ENCODE peak calls at places on chromosomes 13 and 19, in nine cellular contexts. One of them, this sample, is unnamed.
A peak's percentile ranks its signal among the peaks of the same experiment; 100 is the strongest.

GRCh38 chr13:100089633-100090032 is 740 bp downstream of the PCCA start:
- DNase-seq in ascending aorta: no peak
- DNase-seq in small intestine: peak; percentile 41
- DNase-seq in psoas muscle: no peak
- DNase-seq in stomach: no peak
- DNase-seq in bronchial epithelial cell: peak; percentile 45
- DNase-seq in fibroblast of lung: peak; percentile 17
- DNase-seq in testis: no peak
- DNase-seq in tibial artery: no peak
- DNase-seq in this sample: peak; percentile 16

GRCh38 chr19:16000024-16000687 is 51.3 kb downstream of the OR10H4 start:
- DNase-seq in ascending aorta: no peak
- DNase-seq in small intestine: no peak
- DNase-seq in psoas muscle: no peak
- DNase-seq in stomach: no peak
- DNase-seq in bronchial epithelial cell: no peak
- DNase-seq in fibroblast of lung: no peak
- DNase-seq in testis: no peak
- DNase-seq in tibial artery: no peak
- DNase-seq in this sample: no peak

GRCh38 chr19:11652492-11652891 is 55.2 kb downstream of the ZNF627 start:
- DNase-seq in ascending aorta: no peak
- DNase-seq in small intestine: no peak
- DNase-seq in psoas muscle: no peak
- DNase-seq in stomach: no peak
- DNase-seq in bronchial epithelial cell: no peak
- DNase-seq in fibroblast of lung: no peak
- DNase-seq in testis: no peak
- DNase-seq in tibial artery: no peak
- DNase-seq in this sample: no peak

GRCh38 chr13:65724261-65724660 is 1505.9 kb downstream of the PCDH9 start:
- DNase-seq in ascending aorta: no peak
- DNase-seq in small intestine: no peak
- DNase-seq in psoas muscle: no peak
- DNase-seq in stomach: no peak
- DNase-seq in bronchial epithelial cell: no peak
- DNase-seq in fibroblast of lung: peak; percentile 74
- DNase-seq in testis: no peak
- DNase-seq in tibial artery: no peak
- DNase-seq in this sample: no peak

GRCh38 chr13:104937881-104938280 is 1597.6 kb downstream of the EFNB2 start:
- DNase-seq in ascending aorta: no peak
- DNase-seq in small intestine: no peak
- DNase-seq in psoas muscle: no peak
- DNase-seq in stomach: no peak
- DNase-seq in bronchial epithelial cell: no peak
- DNase-seq in fibroblast of lung: no peak
- DNase-seq in testis: no peak
- DNase-seq in tibial artery: no peak
- DNase-seq in this sample: no peak

GRCh38 chr19:16288544-16288943 is 36.1 kb upstream of the KLF2 start:
- DNase-seq in ascending aorta: no peak
- DNase-seq in small intestine: no peak
- DNase-seq in psoas muscle: no peak
- DNase-seq in stomach: no peak
- DNase-seq in bronchial epithelial cell: no peak
- DNase-seq in fibroblast of lung: peak; percentile 30
- DNase-seq in testis: no peak
- DNase-seq in tibial artery: no peak
- DNase-seq in this sample: no peak

GRCh38 chr19:40413291-40413994 is at the start of gene PRX:
- DNase-seq in ascending aorta: no peak
- DNase-seq in small intestine: no peak
- DNase-seq in psoas muscle: no peak
- DNase-seq in stomach: no peak
- DNase-seq in bronchial epithelial cell: no peak
- DNase-seq in fibroblast of lung: no peak
- DNase-seq in testis: no peak
- DNase-seq in tibial artery: no peak
- DNase-seq in this sample: no peak

GRCh38 chr13:93814658-93815057 is 588.1 kb downstream of the GPC6 start:
- DNase-seq in ascending aorta: no peak
- DNase-seq in small intestine: no peak
- DNase-seq in psoas muscle: no peak
- DNase-seq in stomach: no peak
- DNase-seq in bronchial epithelial cell: no peak
- DNase-seq in fibroblast of lung: no peak
- DNase-seq in testis: no peak
- DNase-seq in tibial artery: no peak
- DNase-seq in this sample: no peak

GRCh38 chr13:46160474-46161066 is 21.4 kb downstream of the LCP1 start:
- DNase-seq in ascending aorta: no peak
- DNase-seq in small intestine: peak; percentile 66
- DNase-seq in psoas muscle: no peak
- DNase-seq in stomach: no peak
- DNase-seq in bronchial epithelial cell: peak; percentile 56
- DNase-seq in fibroblast of lung: peak; percentile 72
- DNase-seq in testis: no peak
- DNase-seq in tibial artery: no peak
- DNase-seq in this sample: no peak

GRCh38 chr13:75788494-75788991 is 152.4 kb downstream of the LMO7 start:
- DNase-seq in ascending aorta: no peak
- DNase-seq in small intestine: peak; percentile 79
- DNase-seq in psoas muscle: peak; percentile 61
- DNase-seq in stomach: peak; percentile 52
- DNase-seq in bronchial epithelial cell: no peak
- DNase-seq in fibroblast of lung: peak; percentile 90
- DNase-seq in testis: no peak
- DNase-seq in tibial artery: no peak
- DNase-seq in this sample: no peak

GRCh38 chr13:104641309-104641708 is 1575.1 kb upstream of the SLC10A2 start:
- DNase-seq in ascending aorta: no peak
- DNase-seq in small intestine: peak; percentile 40
- DNase-seq in psoas muscle: no peak
- DNase-seq in stomach: no peak
- DNase-seq in bronchial epithelial cell: peak; percentile 2
- DNase-seq in fibroblast of lung: peak; percentile 60
- DNase-seq in testis: no peak
- DNase-seq in tibial artery: no peak
- DNase-seq in this sample: no peak

GRCh38 chr13:34570954-34571353 is 371.1 kb upstream of the NBEA start:
- DNase-seq in ascending aorta: no peak
- DNase-seq in small intestine: no peak
- DNase-seq in psoas muscle: no peak
- DNase-seq in stomach: no peak
- DNase-seq in bronchial epithelial cell: no peak
- DNase-seq in fibroblast of lung: no peak
- DNase-seq in testis: no peak
- DNase-seq in tibial artery: no peak
- DNase-seq in this sample: no peak

GRCh38 chr13:45231722-45232121 is 30.9 kb upstream of the KCTD4 start:
- DNase-seq in ascending aorta: no peak
- DNase-seq in small intestine: no peak
- DNase-seq in psoas muscle: no peak
- DNase-seq in stomach: no peak
- DNase-seq in bronchial epithelial cell: peak; percentile 57
- DNase-seq in fibroblast of lung: peak; percentile 54
- DNase-seq in testis: no peak
- DNase-seq in tibial artery: no peak
- DNase-seq in this sample: no peak

GRCh38 chr19:21838646-21839045 is 2.7 kb upstream of the ZNF43 start:
- DNase-seq in ascending aorta: no peak
- DNase-seq in small intestine: no peak
- DNase-seq in psoas muscle: no peak
- DNase-seq in stomach: no peak
- DNase-seq in bronchial epithelial cell: no peak
- DNase-seq in fibroblast of lung: no peak
- DNase-seq in testis: no peak
- DNase-seq in tibial artery: no peak
- DNase-seq in this sample: no peak

GRCh38 chr19:21843081-21843480 is 7.1 kb upstream of the ZNF43 start:
- DNase-seq in ascending aorta: no peak
- DNase-seq in small intestine: no peak
- DNase-seq in psoas muscle: no peak
- DNase-seq in stomach: no peak
- DNase-seq in bronchial epithelial cell: no peak
- DNase-seq in fibroblast of lung: no peak
- DNase-seq in testis: no peak
- DNase-seq in tibial artery: no peak
- DNase-seq in this sample: no peak

GRCh38 chr19:21841081-21841783 is 5.2 kb upstream of the ZNF43 start:
- DNase-seq in ascending aorta: no peak
- DNase-seq in small intestine: no peak
- DNase-seq in psoas muscle: no peak
- DNase-seq in stomach: no peak
- DNase-seq in bronchial epithelial cell: no peak
- DNase-seq in fibroblast of lung: no peak
- DNase-seq in testis: no peak
- DNase-seq in tibial artery: no peak
- DNase-seq in this sample: no peak

GRCh38 chr19:21841784-21842097 is 5.8 kb upstream of the ZNF43 start:
- DNase-seq in ascending aorta: no peak
- DNase-seq in small intestine: no peak
- DNase-seq in psoas muscle: no peak
- DNase-seq in stomach: no peak
- DNase-seq in bronchial epithelial cell: no peak
- DNase-seq in fibroblast of lung: no peak
- DNase-seq in testis: no peak
- DNase-seq in tibial artery: no peak
- DNase-seq in this sample: no peak

GRCh38 chr19:21839966-21840365 is 4.0 kb upstream of the ZNF43 start:
- DNase-seq in ascending aorta: no peak
- DNase-seq in small intestine: no peak
- DNase-seq in psoas muscle: no peak
- DNase-seq in stomach: no peak
- DNase-seq in bronchial epithelial cell: no peak
- DNase-seq in fibroblast of lung: no peak
- DNase-seq in testis: no peak
- DNase-seq in tibial artery: no peak
- DNase-seq in this sample: no peak
- H3K36me3 ChIP-seq in ascending aorta: peaks cover 23% of the 10 kb centered on the region
- H3K36me3 ChIP-seq in small intestine: peaks cover under 1% of the 10 kb centered on the region
- H3K36me3 ChIP-seq in psoas muscle: peaks cover 2% of the 10 kb centered on the region
- H3K36me3 ChIP-seq in stomach: peaks cover 57% of the 10 kb centered on the region
- H3K36me3 ChIP-seq in bronchial epithelial cell: peaks cover 4% of the 10 kb centered on the region
- H3K36me3 ChIP-seq in fibroblast of lung: peaks cover 10% of the 10 kb centered on the region
- H3K36me3 ChIP-seq in testis: no peaks in the 10 kb centered on the region
- H3K36me3 ChIP-seq in tibial artery: peaks cover 31% of the 10 kb centered on the region
- H3K36me3 ChIP-seq in this sample: peaks cover 7% of the 10 kb centered on the region

DNA sequence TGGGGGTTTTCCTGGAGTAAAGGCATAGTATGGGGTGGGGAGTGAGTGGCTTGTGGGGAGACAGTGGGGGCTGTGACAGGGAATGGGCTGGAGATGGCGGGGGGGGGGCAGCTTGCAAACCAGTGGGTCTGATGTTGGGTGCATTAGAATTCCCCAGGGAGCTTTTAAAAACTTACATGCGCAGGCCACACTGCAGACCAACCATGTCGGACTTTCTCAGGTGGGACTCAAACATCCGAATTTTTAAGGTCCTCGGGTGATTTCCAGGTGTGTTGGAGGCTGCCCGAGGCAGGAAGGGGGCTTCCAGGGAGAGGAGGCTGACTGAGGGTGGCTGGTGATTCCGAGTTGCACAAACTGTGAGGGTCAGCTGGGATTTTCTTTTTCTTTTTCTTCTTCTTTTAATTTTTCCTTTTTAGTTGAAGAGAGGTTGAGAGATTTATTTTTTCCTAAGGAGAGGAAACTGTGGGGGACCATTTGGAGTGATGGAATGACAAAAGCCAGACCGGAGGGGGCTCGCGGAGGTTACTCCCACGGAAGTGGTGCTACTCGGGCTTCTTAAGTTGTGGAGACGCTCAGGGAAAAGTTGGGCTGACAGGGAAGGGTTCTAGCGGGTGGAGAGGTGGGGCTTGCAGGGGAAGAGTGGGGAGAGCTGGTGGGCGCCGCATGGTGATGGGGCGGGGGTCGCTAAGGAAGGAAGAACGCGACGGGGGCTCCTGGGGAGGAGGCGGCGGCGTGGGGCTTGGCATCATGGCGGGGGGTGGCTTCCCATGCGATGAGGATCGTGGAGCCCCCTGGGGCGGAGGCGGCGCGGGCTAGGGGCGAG is 1.0 kb upstream of the CACNG8 start:
- DNase-seq in ascending aorta: no peak
- DNase-seq in small intestine: no peak
- DNase-seq in psoas muscle: no peak
- DNase-seq in stomach: no peak
- DNase-seq in bronchial epithelial cell: no peak
- DNase-seq in fibroblast of lung: no peak
- DNase-seq in testis: no peak
- DNase-seq in tibial artery: no peak
- DNase-seq in this sample: no peak
- H3K36me3 ChIP-seq in ascending aorta: no peaks in the 10 kb centered on the region
- H3K36me3 ChIP-seq in small intestine: no peaks in the 10 kb centered on the region
- H3K36me3 ChIP-seq in psoas muscle: no peaks in the 10 kb centered on the region
- H3K36me3 ChIP-seq in stomach: no peaks in the 10 kb centered on the region
- H3K36me3 ChIP-seq in bronchial epithelial cell: no peaks in the 10 kb centered on the region
- H3K36me3 ChIP-seq in fibroblast of lung: no peaks in the 10 kb centered on the region
- H3K36me3 ChIP-seq in testis: no peaks in the 10 kb centered on the region
- H3K36me3 ChIP-seq in tibial artery: no peaks in the 10 kb centered on the region
- H3K36me3 ChIP-seq in this sample: no peaks in the 10 kb centered on the region

GRCh38 chr19:55671054-55671378 is 4.0 kb upstream of the EPN1 start:
- DNase-seq in ascending aorta: no peak
- DNase-seq in small intestine: no peak
- DNase-seq in psoas muscle: no peak
- DNase-seq in stomach: no peak
- DNase-seq in bronchial epithelial cell: no peak
- DNase-seq in fibroblast of lung: no peak
- DNase-seq in testis: no peak
- DNase-seq in tibial artery: no peak
- DNase-seq in this sample: no peak
- H3K36me3 ChIP-seq in ascending aorta: peaks cover 59% of the 10 kb centered on the region
- H3K36me3 ChIP-seq in small intestine: peaks cover 30% of the 10 kb centered on the region
- H3K36me3 ChIP-seq in psoas muscle: peaks cover 3% of the 10 kb centered on the region
- H3K36me3 ChIP-seq in stomach: peaks cover 82% of the 10 kb centered on the region
- H3K36me3 ChIP-seq in bronchial epithelial cell: peaks cover 37% of the 10 kb centered on the region
- H3K36me3 ChIP-seq in fibroblast of lung: peaks cover 41% of the 10 kb centered on the region
- H3K36me3 ChIP-seq in testis: no peaks in the 10 kb centered on the region
- H3K36me3 ChIP-seq in tibial artery: peaks cover 56% of the 10 kb centered on the region
- H3K36me3 ChIP-seq in this sample: peaks cover 49% of the 10 kb centered on the region

DNA sequence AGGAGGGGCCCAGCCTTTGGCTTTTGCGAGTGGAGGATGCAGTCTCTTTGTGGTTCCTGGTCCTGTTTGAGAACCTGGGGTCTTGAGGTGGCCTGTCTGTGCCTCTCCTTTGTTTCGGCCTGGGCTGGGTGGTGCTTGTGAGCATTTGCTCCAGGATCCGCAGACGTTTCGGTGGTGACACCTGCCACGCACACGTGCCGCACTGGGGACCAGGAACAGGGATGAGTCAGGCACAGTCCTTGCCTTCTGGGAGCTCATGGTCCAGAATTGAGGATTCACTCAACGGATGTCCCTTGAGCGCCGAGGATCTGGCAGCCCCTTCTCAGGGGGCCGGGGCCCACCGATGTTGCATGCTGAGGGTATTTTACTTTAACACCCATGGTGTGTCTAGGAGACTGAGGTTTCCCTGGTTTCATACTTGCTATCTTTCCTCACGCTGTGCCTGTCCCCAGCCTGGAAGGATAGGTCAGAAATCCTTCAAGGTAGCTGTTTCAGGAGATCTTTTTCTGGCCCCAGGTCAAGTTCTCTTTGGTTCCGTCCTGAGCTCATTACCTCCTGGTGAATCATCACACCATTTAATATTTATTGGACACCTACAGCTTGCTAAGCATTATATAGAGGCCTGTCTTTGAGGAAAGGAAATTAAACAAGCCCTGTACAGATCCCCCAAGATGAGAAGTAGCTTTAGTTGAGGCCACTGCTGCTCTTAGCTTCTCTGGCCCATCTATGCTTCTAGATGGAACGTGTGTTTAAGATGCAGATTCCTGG is 5.1 kb downstream of the HDGFL2 start:
- DNase-seq in ascending aorta: no peak
- DNase-seq in small intestine: no peak
- DNase-seq in psoas muscle: no peak
- DNase-seq in stomach: no peak
- DNase-seq in bronchial epithelial cell: no peak
- DNase-seq in fibroblast of lung: no peak
- DNase-seq in testis: no peak
- DNase-seq in tibial artery: no peak
- DNase-seq in this sample: no peak
- H3K36me3 ChIP-seq in ascending aorta: peaks cover 20% of the 10 kb centered on the region
- H3K36me3 ChIP-seq in small intestine: peaks cover 7% of the 10 kb centered on the region
- H3K36me3 ChIP-seq in psoas muscle: peaks cover 6% of the 10 kb centered on the region
- H3K36me3 ChIP-seq in stomach: peaks cover 52% of the 10 kb centered on the region
- H3K36me3 ChIP-seq in bronchial epithelial cell: peaks cover 16% of the 10 kb centered on the region
- H3K36me3 ChIP-seq in fibroblast of lung: peaks cover 14% of the 10 kb centered on the region
- H3K36me3 ChIP-seq in testis: no peaks in the 10 kb centered on the region
- H3K36me3 ChIP-seq in tibial artery: peaks cover 37% of the 10 kb centered on the region
- H3K36me3 ChIP-seq in this sample: peaks cover 6% of the 10 kb centered on the region

This sample was measured in GM06990.